ENCODE peak calls at places on chromosomes 1 and 21, in seven cellular contexts. R is fibroblast of pulmonary artery, Y is epithelial cell of esophagus, Q is omental fat pad, C is brain microvascular endothelial cell, W is tibial artery, L is neural crest cell. X is an unnamed sample.

GRCh38 chr1:3944621-3944914 is 44.5 kb upstream of the C1orf174 start:
- DNase-seq in C (no peak), Y (no peak), L (no peak), Q (no peak), W (no peak), R (no peak), X (no peak)

GRCh38 chr1:210347112-210347511 is 18.4 kb downstream of the HHAT start:
- DNase-seq in Y (peak; percentile 25), W (no peak), R (no peak), Q (no peak), C (no peak), L (no peak), X (no peak)

GRCh38 chr1:70041317-70042045 is 163.9 kb downstream of the LRRC40 start:
- DNase-seq in Y (no peak), Q (no peak), R (no peak), C (no peak), W (no peak), L (no peak), X (no peak)

GRCh38 chr1:147851149-147851548 is 51.4 kb upstream of the GJA8 start:
- DNase-seq in C (peak; percentile 11), Y (peak; percentile 63), W (no peak), L (no peak), R (peak; percentile 46), Q (no peak), X (no peak)

GRCh38 chr1:10045480-10046355 is 13.0 kb downstream of the UBE4B start:
- DNase-seq in W (no peak), C (peak; percentile 8), L (no peak), Y (no peak), R (peak; percentile 61), Q (no peak), X (no peak)

GRCh38 chr1:194495434-194495833 is 1309.0 kb upstream of the B3GALT2 start:
- DNase-seq in Q (no peak), W (no peak), R (no peak), Y (no peak), C (no peak), L (no peak), X (no peak)

GRCh38 chr1:33970148-33970825 is 106.4 kb downstream of the HMGB4 start:
- DNase-seq in Y (no peak), Q (no peak), R (no peak), W (no peak), C (no peak), L (no peak), X (no peak)

GRCh38 chr1:37517569-37517968 is 3.0 kb upstream of the MEAF6 start:
- DNase-seq in W (no peak), L (no peak), Q (no peak), Y (no peak), C (no peak), R (no peak), X (no peak)

GRCh38 chr1:28246427-28246832 is 10.5 kb downstream of the ATP5IF1 start:
- DNase-seq in Q (no peak), R (peak; percentile 62), L (no peak), Y (peak; percentile 92), C (no peak), W (no peak), X (no peak)

GRCh38 chr21:43913928-43914327 is 48.9 kb downstream of the AGPAT3 start:
- DNase-seq in C (peak; percentile 70), W (no peak), L (no peak), R (peak; percentile 13), Q (no peak), Y (no peak), X (peak; percentile 66)

GRCh38 chr1:58062635-58063034 is 483.9 kb downstream of the OMA1 start:
- DNase-seq in L (no peak), W (no peak), C (no peak), Q (no peak), R (no peak), Y (peak; percentile 88), X (no peak)

GRCh38 chr1:181021811-181022434 is 747 bp downstream of the STX6 start:
- DNase-seq in W (peak; percentile 69), Q (no peak), C (peak; percentile 49), L (peak; percentile 42), Y (peak; percentile 91), R (peak; percentile 83), X (peak; percentile 72)

GRCh38 chr1:40143891-40144575 is 17.2 kb upstream of the RLF start:
- DNase-seq in Y (peak; percentile 74), C (peak; percentile 68), W (peak; percentile 35), Q (no peak), L (peak; percentile 60), R (peak; percentile 79), X (peak; percentile 37)

GRCh38 chr1:243474906-243475305 is 219.1 kb downstream of the SDCCAG8 start:
- DNase-seq in R (no peak), W (no peak), C (no peak), L (no peak), Y (no peak), Q (no peak), X (no peak)

GRCh38 chr1:187759934-187760333 is 931.2 kb downstream of the PLA2G4A start:
- DNase-seq in R (no peak), C (no peak), Y (peak; percentile 19), W (no peak), L (no peak), Q (no peak), X (no peak)

GRCh38 chr1:93611656-93612055 is 70.0 kb downstream of the BCAR3 start:
- DNase-seq in Y (no peak), W (no peak), Q (no peak), R (no peak), L (no peak), C (no peak), X (no peak)

GRCh38 chr1:212578043-212578442 is 30.5 kb upstream of the ATF3 start:
- DNase-seq in Y (no peak), R (no peak), C (no peak), Q (no peak), W (no peak), L (no peak), X (no peak)

GRCh38 chr1:158371188-158371953 is 17.7 kb downstream of the CD1E start:
- DNase-seq in Q (no peak), L (no peak), W (no peak), C (no peak), Y (peak; percentile 49), R (no peak), X (no peak)

GRCh38 chr1:17014671-17015567 is 3.2 kb upstream of the ATP13A2 start:
- DNase-seq in Q (no peak), C (no peak), Y (no peak), L (no peak), R (peak; percentile 10), W (no peak), X (no peak)

GRCh38 chr1:31742462-31743212 is 21.5 kb downstream of the ADGRB2 start:
- DNase-seq in R (no peak), W (no peak), Q (no peak), C (no peak), L (no peak), Y (no peak), X (no peak)

GRCh38 chr1:102872097-102872496 is 236.2 kb downstream of the COL11A1 start:
- DNase-seq in Y (no peak), W (no peak), L (no peak), C (no peak), R (no peak), Q (no peak), X (no peak)
- TF ChIP-seq CTCF in Y (no peak), W (no peak), L (no peak), C (no peak), R (no peak), Q (no peak), X (no peak)

DNA sequence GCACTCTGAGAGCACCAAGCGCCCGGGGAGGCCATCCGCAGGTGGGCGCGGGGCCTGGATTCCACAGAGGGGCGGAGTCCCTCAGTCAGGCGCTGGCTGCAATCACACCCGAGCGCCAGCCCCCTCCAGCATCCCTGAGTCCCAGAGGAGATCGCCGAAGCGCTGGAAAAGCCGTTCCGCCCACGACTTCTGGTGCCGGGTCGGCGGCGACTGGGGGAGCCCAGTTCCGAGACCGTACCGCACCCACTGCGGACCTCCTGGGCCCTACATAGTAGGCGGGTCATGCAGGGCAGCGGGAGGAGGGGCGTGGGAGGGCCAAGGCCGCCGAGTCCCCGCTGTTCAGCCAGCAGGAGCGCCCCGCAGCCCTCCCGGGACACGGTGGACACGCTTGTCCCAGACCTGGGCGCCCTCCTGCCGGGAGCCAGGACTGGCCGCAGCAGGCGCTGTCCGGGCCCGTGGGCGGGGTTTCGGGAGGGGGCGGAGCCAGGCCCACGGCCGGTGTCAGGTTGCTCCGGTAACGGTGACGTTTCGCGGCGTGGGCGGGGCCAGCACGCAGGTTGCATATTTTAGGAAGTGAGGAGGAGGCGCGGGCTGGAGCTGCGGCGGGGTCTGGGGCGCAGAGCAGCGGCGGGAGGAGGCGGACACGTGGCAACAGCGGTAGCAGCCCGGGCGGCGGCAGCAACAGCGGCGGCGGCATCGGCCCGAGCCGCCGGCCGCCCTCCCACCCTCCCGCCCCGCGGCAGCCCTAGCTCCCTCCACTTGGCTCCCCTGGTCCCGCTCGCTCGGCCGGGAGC is at the start of gene ATP1A1:
- DNase-seq in Y (peak; percentile 95), R (peak; percentile 94), L (peak; percentile 97), Q (peak; percentile 99), C (peak; percentile 93), W (peak; percentile 97), X (peak; percentile 98)
- TF ChIP-seq CTCF in Y (no peak), R (no peak), L (peak; percentile 14), Q (no peak), C (peak; percentile 21), W (peak; percentile 5), X (no peak)

DNA sequence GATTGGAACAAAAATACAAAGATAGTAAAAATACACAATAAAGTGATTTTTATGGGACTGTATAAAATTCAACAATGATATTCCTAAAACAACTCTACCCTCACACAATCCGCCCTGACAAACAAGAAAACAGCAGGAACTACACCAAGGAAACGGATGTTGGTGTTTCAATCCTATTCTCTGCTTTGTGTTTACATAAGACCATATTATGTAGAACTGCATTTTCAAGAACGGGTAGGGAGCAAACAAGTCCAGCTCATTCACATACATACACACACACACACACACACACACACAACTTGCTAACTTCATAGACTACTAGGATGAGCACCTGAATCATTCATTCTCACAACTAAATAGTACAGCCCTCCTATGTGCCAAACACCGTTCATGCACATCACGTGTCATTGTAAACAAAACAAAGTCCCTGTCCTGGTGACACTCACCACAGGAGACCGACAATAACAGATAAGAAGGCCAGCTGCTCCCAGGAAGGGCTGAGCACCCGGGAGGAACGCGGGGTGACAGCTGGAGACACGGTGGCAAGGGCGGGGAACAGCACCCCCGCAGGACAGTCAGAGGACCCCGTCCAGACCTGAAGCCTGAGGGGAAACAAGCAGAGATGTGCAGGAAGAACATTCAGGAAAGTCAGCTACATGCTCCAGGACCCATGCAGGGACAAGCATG is 43.0 kb downstream of the NPHP4 start:
- DNase-seq in C (no peak), Y (peak; percentile 5), W (no peak), Q (no peak), R (no peak), L (no peak), X (no peak)
- TF ChIP-seq CTCF in C (peak; percentile 54), Y (no peak), W (no peak), Q (no peak), R (peak; percentile 12), L (peak; percentile 26), X (no peak)

DNA sequence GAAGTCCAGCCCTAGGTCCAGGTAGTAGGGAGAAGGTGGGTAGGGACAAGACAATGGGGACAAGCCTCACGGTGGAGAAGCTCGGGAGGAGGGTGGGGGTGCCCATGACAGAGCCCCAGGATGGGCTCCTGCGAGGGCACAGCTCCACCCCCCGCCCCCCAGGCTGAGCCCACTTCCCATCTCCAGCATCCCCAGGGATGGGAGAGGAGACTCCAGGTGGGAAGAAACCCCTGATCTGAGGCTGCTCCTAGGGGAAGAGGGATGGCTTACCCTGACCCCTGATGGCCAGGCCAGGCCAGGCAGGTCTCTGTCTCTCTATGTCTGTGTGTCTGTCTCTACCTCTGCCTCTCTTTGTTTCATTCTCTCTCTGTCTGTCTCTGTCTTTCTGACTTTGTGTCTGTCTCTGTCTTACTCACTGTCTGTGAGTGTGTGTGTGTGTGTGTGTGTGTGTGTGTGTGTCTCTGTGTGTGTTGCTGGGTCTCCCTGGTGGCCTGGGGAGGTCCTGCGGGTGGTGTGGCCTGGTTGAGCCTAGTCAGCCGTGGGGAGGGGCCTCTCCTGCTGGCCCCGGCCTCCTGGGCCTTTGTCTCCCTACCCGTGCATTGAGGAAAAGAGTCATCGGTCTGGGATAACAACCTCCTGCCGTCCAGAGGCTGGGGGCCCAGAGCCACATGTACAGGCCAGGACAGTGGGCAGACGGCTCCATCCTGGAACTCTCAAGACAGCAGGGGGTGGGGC is 45.7 kb downstream of the WNT9A start:
- DNase-seq in R (peak; percentile 16), Q (no peak), W (no peak), C (peak; percentile 52), L (no peak), Y (no peak), X (no peak)
- TF ChIP-seq CTCF in R (peak; percentile 1), Q (no peak), W (no peak), C (peak; percentile 13), L (no peak), Y (no peak), X (no peak)